ENCODE peak calls at places on chromosomes 7 and 10, in five cellular contexts. G is cardiac fibroblast, D is H9, L is esophagus squamous epithelium, A is neural progenitor cell. B is an unnamed sample.

GRCh38 chr7:30389793-30390192 is 88.8 kb downstream of the NOD1 start:
- DNase-seq in G (no peak), D (no peak), L (no peak), A (no peak), B (no peak)

GRCh38 chr7:46007990-46008643 is 87.0 kb upstream of the IGFBP3 start:
- DNase-seq in G (peak), D (no peak), L (no peak), A (no peak), B (no peak)

GRCh38 chr10:112286837-112287818 is 3.9 kb downstream of the TECTB start:
- DNase-seq in G (no peak), D (no peak), L (no peak), A (no peak), B (no peak)

GRCh38 chr10:74337330-74338016 is 186.5 kb downstream of the ADK start:
- DNase-seq in G (no peak), D (no peak), L (no peak), A (no peak), B (no peak)

GRCh38 chr10:59622320-59622901 is 87.2 kb downstream of the SLC16A9 start:
- DNase-seq in G (peak), D (peak), L (no peak), A (peak), B (no peak)

GRCh38 chr10:129258570-129258969 is 208.5 kb upstream of the MGMT start:
- DNase-seq in G (peak), D (no peak), L (no peak), A (no peak), B (no peak)

GRCh38 chr7:17212188-17212587 is 86.3 kb upstream of the AHR start:
- DNase-seq in G (no peak), D (no peak), L (no peak), A (no peak), B (no peak)

GRCh38 chr10:101012525-101013364 is 13.1 kb downstream of the LZTS2 start:
- DNase-seq in G (peak), D (peak), L (no peak), A (peak), B (peak)

GRCh38 chr10:62031522-62031921 is 130.0 kb downstream of the ARID5B start:
- DNase-seq in G (no peak), D (no peak), L (no peak), A (no peak), B (no peak)

GRCh38 chr7:2440608-2441245 is 35.5 kb downstream of the GRIFIN start:
- DNase-seq in G (no peak), D (no peak), L (no peak), A (no peak), B (no peak)

GRCh38 chr10:25758041-25758457 is 176.0 kb upstream of the MYO3A start:
- DNase-seq in G (peak), D (peak), L (no peak), A (peak), B (no peak)

GRCh38 chr7:29748286-29749099 is 57.8 kb upstream of the WIPF3 start:
- DNase-seq in G (peak), D (no peak), L (no peak), A (peak), B (no peak)

GRCh38 chr10:13706175-13706574 is 119.4 kb downstream of the PRPF18 start:
- DNase-seq in G (no peak), D (no peak), L (no peak), A (peak), B (no peak)

GRCh38 chr10:13705526-13706169 is 118.9 kb downstream of the PRPF18 start:
- DNase-seq in G (peak), D (no peak), L (no peak), A (no peak), B (no peak)

GRCh38 chr10:13708256-13708990 is 121.7 kb downstream of the PRPF18 start:
- DNase-seq in G (no peak), D (no peak), L (no peak), A (peak), B (no peak)

GRCh38 chr10:13706604-13707003 is 119.8 kb downstream of the PRPF18 start:
- DNase-seq in G (no peak), D (no peak), L (no peak), A (no peak), B (no peak)

DNA sequence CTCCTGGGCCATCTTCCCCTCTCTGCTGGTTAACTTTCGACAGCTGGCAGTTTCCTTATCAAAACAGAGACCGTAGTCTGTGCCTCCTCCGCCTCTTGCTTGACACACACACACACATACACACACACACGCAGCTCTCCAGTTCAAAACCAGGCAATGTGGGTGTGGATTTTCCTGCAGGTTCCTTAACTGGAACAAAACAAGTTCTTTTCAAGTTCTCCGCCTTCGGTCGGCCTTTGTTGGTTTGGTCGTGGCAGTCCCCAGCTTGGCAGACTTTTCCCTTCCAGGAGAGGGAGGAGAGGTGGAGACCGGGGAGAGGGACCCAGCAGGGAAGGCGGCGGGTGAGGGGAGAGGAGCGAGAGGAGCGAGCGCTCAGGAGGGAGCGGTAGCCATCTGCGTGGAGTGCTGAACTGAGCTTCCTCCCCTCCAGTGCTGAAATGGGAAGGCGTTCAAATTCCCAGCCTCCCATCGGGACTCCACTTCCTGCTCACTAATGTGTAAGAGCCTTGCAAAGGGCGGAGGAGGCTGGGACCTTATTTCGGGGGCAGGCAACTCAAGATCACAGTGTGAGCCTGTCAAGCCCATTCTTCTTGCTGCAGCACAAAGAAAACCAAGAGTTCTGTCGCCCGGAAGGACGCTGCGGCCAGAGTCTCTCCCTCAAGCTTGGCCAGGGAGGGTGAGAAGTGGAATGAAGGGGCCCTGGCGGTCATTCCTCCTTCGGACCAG is 120.6 kb downstream of the PRPF18 start:
- DNase-seq in G (peak), D (peak), L (no peak), A (peak), B (peak)
- TF ChIP-seq CTCF in G (no peak), D (peak), L (no peak), A (peak), B (no peak)

GRCh38 chr10:127243490-127244272 is 47.3 kb upstream of the INSYN2A start:
- DNase-seq in G (peak), D (peak), L (no peak), A (peak), B (no peak)
- TF ChIP-seq CTCF in G (peak), D (peak), L (no peak), A (peak), B (peak)

GRCh38 chr7:139702811-139703467 is 74.9 kb downstream of the HIPK2 start:
- DNase-seq in G (no peak), D (no peak), L (no peak), A (no peak), B (no peak)
- TF ChIP-seq CTCF in G (no peak), D (no peak), L (no peak), A (no peak), B (no peak)

GRCh38 chr7:80057503-80057902 is 77.1 kb upstream of the GNAI1 start:
- DNase-seq in G (no peak), D (no peak), L (no peak), A (no peak), B (no peak)

GRCh38 chr7:80054356-80054755 is 80.3 kb upstream of the GNAI1 start:
- DNase-seq in G (peak), D (no peak), L (no peak), A (no peak), B (no peak)

GRCh38 chr7:80063855-80064254 is 70.8 kb upstream of the GNAI1 start:
- DNase-seq in G (no peak), D (no peak), L (no peak), A (no peak), B (no peak)

GRCh38 chr7:80060218-80060806 is 74.3 kb upstream of the GNAI1 start:
- DNase-seq in G (peak), D (no peak), L (no peak), A (peak), B (no peak)
- TF ChIP-seq CTCF in G (no peak), D (peak), L (peak), A (peak), B (peak)

B was measured in type B pancreatic cell.